ENCODE peak calls at places on chromosomes 12 and 14, in six cellular contexts. S is OCI-LY7; T is activated T-cell treated with anti-CD3 and anti-CD28 coated beads, Interleukin-2, amount 50 U/mL, for 48 hours; R is stimulated activated CD4-positive, alpha-beta T cell treated with anti-CD3 and anti-CD28 coated beads, Interleukin-2, amount 100 ng/mL, for 4 hours; P is foreskin fibroblast; Z is uterus. A is an unnamed sample.

GRCh38 chr12:105547786-105548185 is 217.3 kb downstream of the C12orf75 start:
- DNase-seq in R (no peak), T (no peak), P (no peak), Z (no peak), S (no peak), A (no peak)

GRCh38 chr12:19220205-19220604 is 90.7 kb downstream of the PLEKHA5 start:
- DNase-seq in T (no peak), R (no peak), S (no peak), Z (no peak), P (no peak), A (no peak)

GRCh38 chr12:15152456-15152855 is 68.8 kb downstream of the RERG start:
- DNase-seq in Z (no peak), R (no peak), S (no peak), T (no peak), P (peak), A (no peak)

GRCh38 chr14:104819361-104819771 is 18.5 kb downstream of the ZBTB42 start:
- DNase-seq in T (no peak), S (no peak), P (no peak), Z (no peak), R (no peak), A (peak)

GRCh38 chr12:1989111-1989510 is 15.1 kb downstream of the DCP1B start:
- DNase-seq in P (no peak), R (no peak), Z (no peak), S (no peak), T (no peak), A (no peak)

GRCh38 chr12:68100241-68100640 is 59.3 kb downstream of the IFNG start:
- DNase-seq in S (no peak), R (no peak), P (no peak), Z (no peak), T (no peak), A (no peak)

GRCh38 chr14:65277027-65277426 is 135.5 kb upstream of the FUT8 start:
- DNase-seq in Z (no peak), R (no peak), P (peak), T (peak), S (no peak), A (no peak)

GRCh38 chr12:53063708-53064612 is 14.1 kb downstream of the TNS2 start:
- DNase-seq in P (peak), R (no peak), Z (peak), S (no peak), T (no peak), A (peak)

GRCh38 chr12:6062427-6063378 is 61.8 kb downstream of the VWF start:
- DNase-seq in Z (peak), T (peak), P (peak), S (peak), R (peak), A (no peak)

GRCh38 chr12:8065991-8066594 is at the start of gene C3AR1:
- DNase-seq in T (peak), S (no peak), Z (no peak), R (peak), P (peak), A (no peak)

GRCh38 chr12:80858356-80858755 is 79.4 kb downstream of the LIN7A start:
- DNase-seq in S (no peak), Z (no peak), R (no peak), T (no peak), P (no peak), A (no peak)

GRCh38 chr14:66628646-66629045 is 120.7 kb downstream of the GPHN start:
- DNase-seq in T (no peak), P (no peak), S (no peak), Z (no peak), R (no peak), A (no peak)

A was measured in ureter.